ENCODE peak calls at places on chromosomes 5 and 9, in five cellular contexts. R is AG04450; V is mesenchymal stem cell; S is CD8-positive, alpha-beta memory T cell; U is ascending aorta. J is an unnamed sample. For H3K9me3, the result is how much of the 10 kb centered on the place peaks cover.

GRCh38 chr9:108869092-108869725 is 7.1 kb downstream of the ACTL7A start:
- DNase-seq in R (no peak), V (peak), S (no peak), U (no peak), J (no peak)

GRCh38 chr9:128393171-128393761 is 22.1 kb downstream of the URM1 start:
- DNase-seq in R (no peak), V (no peak), S (no peak), U (no peak), J (no peak)

GRCh38 chr5:64165500-64166200 is at the start of gene RNF180:
- DNase-seq in R (no peak), V (peak), S (no peak), U (peak), J (no peak)

GRCh38 chr9:35254237-35254636 is 92.4 kb downstream of the UNC13B start:
- DNase-seq in R (no peak), V (no peak), S (no peak), U (no peak), J (no peak)

GRCh38 chr5:123966781-123967180 is 454.8 kb downstream of the CSNK1G3 start:
- DNase-seq in R (no peak), V (no peak), S (no peak), U (no peak), J (no peak)

GRCh38 chr5:135761746-135762145 is 72.7 kb upstream of the SLC25A48 start:
- DNase-seq in R (no peak), V (no peak), S (no peak), U (no peak), J (no peak)

GRCh38 chr5:169299146-169299545 is 1.8 kb downstream of the SLIT3 start:
- DNase-seq in R (no peak), V (no peak), S (no peak), U (no peak), J (no peak)

GRCh38 chr5:176803943-176804498 is 6.3 kb upstream of the UNC5A start:
- DNase-seq in R (no peak), V (peak), S (no peak), U (no peak), J (no peak)

GRCh38 chr5:134435525-134435924 is 23.8 kb upstream of the CDKN2AIPNL start:
- DNase-seq in R (no peak), V (peak), S (no peak), U (no peak), J (no peak)

GRCh38 chr9:111627260-111627963 is 3.7 kb upstream of the DNAJC25 start:
- DNase-seq in R (no peak), V (no peak), S (no peak), U (no peak), J (no peak)

GRCh38 chr5:143002459-143003327 is 232.5 kb downstream of the ARHGAP26 start:
- DNase-seq in R (no peak), V (peak), S (peak), U (no peak), J (peak)

GRCh38 chr5:41508186-41508585 is 2.2 kb downstream of the PLCXD3 start:
- DNase-seq in R (no peak), V (no peak), S (no peak), U (no peak), J (no peak)

GRCh38 chr5:143837306-143837848 is 25.4 kb downstream of the HMHB1 start:
- DNase-seq in R (no peak), V (peak), S (no peak), U (no peak), J (no peak)

GRCh38 chr5:119743927-119744326 is 114.6 kb downstream of the FAM170A start:
- DNase-seq in R (no peak), V (peak), S (no peak), U (no peak), J (no peak)

GRCh38 chr9:4371108-4371507 is 71.2 kb upstream of the GLIS3 start:
- DNase-seq in R (peak), V (peak), S (no peak), U (no peak), J (no peak)

GRCh38 chr9:15642369-15642962 is 89.6 kb downstream of the CCDC171 start:
- DNase-seq in R (peak), V (peak), S (no peak), U (no peak), J (no peak)

GRCh38 chr5:131634666-131634995 is 398 bp downstream of the RAPGEF6 start:
- DNase-seq in R (no peak), V (peak), S (peak), U (peak), J (no peak)

GRCh38 chr5:97042981-97043380 is 99.4 kb downstream of the LIX1 start:
- DNase-seq in R (no peak), V (no peak), S (no peak), U (no peak), J (no peak)

GRCh38 chr5:88833371-88834107 is 49.4 kb downstream of the MEF2C start:
- DNase-seq in R (no peak), V (peak), S (no peak), U (peak), J (peak)

GRCh38 chr9:36091028-36091953 is 45.2 kb upstream of the GLIPR2 start:
- DNase-seq in R (peak), V (peak), S (no peak), U (no peak), J (no peak)

GRCh38 chr5:78627175-78627574 is 21.4 kb downstream of the LHFPL2 start:
- DNase-seq in R (no peak), V (no peak), S (no peak), U (no peak), J (no peak)

GRCh38 chr5:76175051-76175666 is 92.0 kb downstream of the SV2C start:
- DNase-seq in R (peak), V (peak), S (peak), U (no peak), J (peak)

GRCh38 chr5:72018158-72018803 is 89.0 kb upstream of the MAP1B start:
- DNase-seq in R (peak), V (peak), S (peak), U (no peak), J (peak)

DNA sequence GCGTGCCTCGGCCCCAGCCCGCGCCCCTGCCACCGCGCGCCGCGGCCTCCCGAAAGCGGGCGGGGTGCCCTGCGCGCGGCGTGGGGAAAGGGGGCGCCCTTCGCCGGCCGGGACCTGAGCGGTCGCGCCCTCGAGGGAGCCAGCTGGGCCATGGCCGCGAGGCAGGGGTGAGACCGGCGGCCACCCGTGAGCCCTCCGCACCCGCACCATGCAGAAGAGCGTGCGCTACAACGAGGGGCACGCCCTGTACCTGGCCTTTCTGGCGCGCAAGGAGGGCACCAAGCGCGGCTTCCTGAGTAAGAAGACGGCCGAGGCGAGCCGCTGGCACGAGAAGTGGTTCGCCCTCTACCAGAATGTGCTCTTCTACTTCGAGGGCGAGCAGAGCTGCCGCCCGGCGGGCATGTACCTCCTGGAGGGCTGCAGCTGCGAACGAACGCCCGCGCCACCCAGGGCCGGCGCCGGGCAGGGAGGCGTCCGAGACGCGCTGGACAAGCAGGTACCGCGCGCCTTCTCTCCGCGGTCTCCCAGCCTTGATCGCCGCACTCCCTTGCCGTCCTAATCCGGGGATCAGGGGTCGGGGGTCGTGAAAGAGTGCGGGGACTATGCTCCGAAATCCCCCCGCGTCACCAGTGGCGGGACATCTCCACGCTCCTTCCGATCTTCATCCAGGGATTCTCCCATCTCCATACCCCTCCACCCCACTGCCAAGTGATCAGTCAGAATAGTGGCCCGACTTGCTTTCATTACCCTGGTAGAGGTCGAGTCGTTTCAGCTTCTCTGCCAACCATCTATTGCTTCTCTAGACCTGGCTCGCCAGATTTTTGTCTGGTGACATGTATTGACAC is 590 bp downstream of the RASGRF2 start:
- DNase-seq in R (no peak), V (peak), S (peak), U (no peak), J (peak)
- H3K27ac ChIP-seq in R (peak), V (no peak), S (no peak), U (peak), J (peak)

GRCh38 chr9:126528967-126529366 is 84.8 kb upstream of the LMX1B start:
- DNase-seq in R (no peak), V (no peak), S (no peak), U (no peak), J (no peak)

GRCh38 chr9:126527109-126527825 is 86.5 kb upstream of the LMX1B start:
- DNase-seq in R (no peak), V (no peak), S (no peak), U (no peak), J (no peak)

GRCh38 chr9:126524353-126525077 is 89.2 kb upstream of the LMX1B start:
- DNase-seq in R (no peak), V (no peak), S (no peak), U (no peak), J (no peak)

GRCh38 chr9:126528111-126528510 is 85.6 kb upstream of the LMX1B start:
- DNase-seq in R (no peak), V (no peak), S (no peak), U (no peak), J (no peak)

GRCh38 chr9:126526218-126527108 is 87.3 kb upstream of the LMX1B start:
- DNase-seq in R (no peak), V (no peak), S (no peak), U (no peak), J (no peak)
- H3K4me3 ChIP-seq in R (no peak), V (no peak), S (no peak), U (no peak), J (no peak)

GRCh38 chr5:19837536-19838179 is 150.3 kb downstream of the CDH18 start:
- DNase-seq in R (no peak), V (peak), S (no peak), U (no peak), J (no peak)

DNA sequence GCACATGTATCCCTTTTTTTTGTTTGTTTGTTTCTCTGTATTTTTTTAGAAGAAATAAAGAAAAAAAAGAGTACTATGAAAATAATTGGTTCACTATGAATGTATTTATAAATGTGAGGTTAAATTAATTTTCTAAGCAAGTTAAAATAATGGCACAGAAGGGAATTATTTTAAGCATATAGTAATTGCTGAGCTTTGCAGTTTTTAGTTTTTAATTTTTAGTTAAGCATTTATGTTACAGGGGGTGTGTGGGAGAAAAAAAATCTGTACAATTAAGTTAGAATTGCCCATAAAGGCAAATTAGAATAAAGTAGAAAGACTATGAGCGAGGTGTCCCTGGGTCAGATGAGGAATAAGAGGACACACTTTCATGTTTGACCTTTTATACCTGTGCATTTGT is 152.6 kb downstream of the CDH18 start:
- DNase-seq in R (no peak), V (no peak), S (no peak), U (no peak), J (no peak)
- H3K9me3 ChIP-seq in R (under half), V (under half), S (under half), U (under half), J (under half)

GRCh38 chr9:93130861-93131481 is 3.1 kb downstream of the NINJ1 start:
- DNase-seq in R (no peak), V (peak), S (no peak), U (peak), J (no peak)
- H3K27ac ChIP-seq in R (no peak), V (no peak), S (no peak), U (peak), J (peak)

DNA sequence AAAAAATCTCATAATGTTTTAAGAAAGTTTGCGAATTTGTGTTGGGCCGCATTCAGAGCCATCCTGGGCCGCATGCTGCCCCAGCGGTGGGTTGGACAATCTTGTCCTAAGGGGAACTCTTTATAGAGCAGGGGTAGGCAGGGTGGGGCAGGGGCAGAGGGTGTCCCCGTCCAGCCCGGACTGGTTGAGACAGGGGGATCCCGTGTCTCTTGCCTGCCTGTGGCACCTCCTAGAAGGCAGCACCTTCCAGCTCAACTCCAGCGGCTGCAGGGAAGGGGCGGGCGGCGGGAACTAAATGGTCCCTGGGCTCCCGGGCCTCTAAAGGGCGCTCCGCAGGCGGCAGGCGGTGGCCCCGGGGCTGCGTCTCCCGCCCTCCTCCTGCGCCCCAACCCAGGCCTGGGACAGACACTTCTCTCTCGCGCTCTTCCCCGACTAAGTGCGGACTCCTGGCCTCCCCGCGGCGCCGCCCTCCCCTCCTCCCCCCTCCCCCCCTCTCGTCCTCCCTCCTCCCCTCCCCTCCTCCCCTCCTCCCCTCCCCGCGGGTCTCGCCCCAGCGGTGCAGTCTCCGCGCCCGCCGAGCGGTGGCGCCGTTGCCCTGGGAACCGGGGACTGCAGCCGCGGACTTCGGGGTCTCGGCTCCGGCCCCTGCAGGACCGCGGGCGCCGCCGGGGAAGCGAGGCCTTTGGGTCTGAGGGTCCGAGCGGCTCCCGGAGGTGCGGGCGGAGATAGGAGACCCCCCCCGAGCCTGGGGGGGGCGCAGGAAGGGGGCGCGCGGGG is 132.6 kb downstream of the MRPL36 start:
- DNase-seq in R (no peak), V (no peak), S (peak), U (no peak), J (peak)
- H3K4me3 ChIP-seq in R (no peak), V (no peak), S (no peak), U (peak), J (no peak)

GRCh38 chr5:166430491-166431319 is 1860.7 kb upstream of the WWC1 start:
- DNase-seq in R (no peak), V (no peak), S (no peak), U (no peak), J (no peak)
- H3K9me3 ChIP-seq in R (under half), V (under half), S (under half), U (under half), J (under half)

DNA sequence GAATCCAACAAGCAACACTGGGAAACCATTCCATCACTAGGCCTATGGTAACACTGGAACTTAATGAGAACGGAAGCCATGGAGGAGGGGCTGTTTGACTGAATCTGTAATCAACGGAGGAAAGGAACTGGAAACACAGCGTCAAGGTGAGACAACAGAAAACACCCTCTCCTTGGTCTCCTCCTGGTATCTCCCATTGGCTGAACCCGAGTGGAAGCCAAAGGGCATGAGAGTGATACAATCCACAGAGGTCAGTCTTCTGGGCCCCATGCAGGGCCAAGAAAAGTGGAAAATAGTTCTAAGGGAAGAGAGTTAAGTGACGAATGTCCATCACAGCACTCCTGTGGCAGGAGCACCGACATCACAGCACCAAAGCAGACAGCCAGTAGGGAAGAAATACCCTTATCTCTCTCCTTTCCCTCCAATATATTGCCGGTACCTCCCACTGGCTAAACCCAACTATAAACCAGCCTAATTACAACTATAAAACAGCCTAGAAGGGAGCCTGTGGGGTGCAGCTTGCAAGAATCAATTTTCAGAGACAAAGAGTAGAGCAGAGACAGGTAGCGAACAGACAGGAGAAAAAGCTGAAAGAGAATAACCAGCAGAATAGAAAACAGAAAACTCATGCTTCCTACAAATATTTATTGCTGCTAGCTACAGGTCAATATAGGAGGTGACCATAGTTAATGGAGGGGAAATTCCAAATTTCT is 107.4 kb upstream of the IFNE start:
- DNase-seq in R (no peak), V (no peak), S (no peak), U (no peak), J (no peak)
- H3K27ac ChIP-seq in R (no peak), V (no peak), S (no peak), U (no peak), J (no peak)